ENCODE peak calls at places on chromosomes 2 and 18, in nine cellular contexts. One of them, this sample, is unnamed.

GRCh38 chr2:100213595-100213994 is 71.2 kb upstream of the AFF3 start:
- DNase-seq in upper lobe of left lung: no peak
- DNase-seq in H9: no peak
- DNase-seq in lower lobe of right lung: no peak
- DNase-seq in A549: no peak
- DNase-seq in ascending aorta: no peak
- DNase-seq in A673: no peak
- DNase-seq in PC-3: no peak
- DNase-seq in SK-N-MC: no peak
- DNase-seq in this sample: no peak

GRCh38 chr2:36489296-36489695 is 108.7 kb downstream of the FEZ2 start:
- DNase-seq in upper lobe of left lung: no peak
- DNase-seq in H9: no peak
- DNase-seq in lower lobe of right lung: no peak
- DNase-seq in A549: no peak
- DNase-seq in ascending aorta: no peak
- DNase-seq in A673: peak
- DNase-seq in PC-3: peak
- DNase-seq in SK-N-MC: no peak
- DNase-seq in this sample: no peak

GRCh38 chr2:207282916-207283315 is 117.2 kb upstream of the KLF7 start:
- DNase-seq in upper lobe of left lung: no peak
- DNase-seq in H9: no peak
- DNase-seq in lower lobe of right lung: no peak
- DNase-seq in A549: no peak
- DNase-seq in ascending aorta: no peak
- DNase-seq in A673: no peak
- DNase-seq in PC-3: no peak
- DNase-seq in SK-N-MC: no peak
- DNase-seq in this sample: no peak

GRCh38 chr18:55787674-55788073 is 199.7 kb upstream of the TCF4 start:
- DNase-seq in upper lobe of left lung: no peak
- DNase-seq in H9: no peak
- DNase-seq in lower lobe of right lung: no peak
- DNase-seq in A549: no peak
- DNase-seq in ascending aorta: no peak
- DNase-seq in A673: no peak
- DNase-seq in PC-3: no peak
- DNase-seq in SK-N-MC: no peak
- DNase-seq in this sample: no peak

GRCh38 chr2:119293900-119294299 is 70.3 kb downstream of the STEAP3 start:
- DNase-seq in upper lobe of left lung: no peak
- DNase-seq in H9: no peak
- DNase-seq in lower lobe of right lung: no peak
- DNase-seq in A549: no peak
- DNase-seq in ascending aorta: no peak
- DNase-seq in A673: no peak
- DNase-seq in PC-3: no peak
- DNase-seq in SK-N-MC: no peak
- DNase-seq in this sample: no peak

GRCh38 chr2:61135510-61135909 is 26.5 kb upstream of the C2orf74 start:
- DNase-seq in upper lobe of left lung: no peak
- DNase-seq in H9: no peak
- DNase-seq in lower lobe of right lung: no peak
- DNase-seq in A549: no peak
- DNase-seq in ascending aorta: no peak
- DNase-seq in A673: peak
- DNase-seq in PC-3: peak
- DNase-seq in SK-N-MC: no peak
- DNase-seq in this sample: no peak

GRCh38 chr2:127324635-127325034 is 30.7 kb upstream of the ERCC3 start:
- DNase-seq in upper lobe of left lung: no peak
- DNase-seq in H9: no peak
- DNase-seq in lower lobe of right lung: no peak
- DNase-seq in A549: peak
- DNase-seq in ascending aorta: no peak
- DNase-seq in A673: peak
- DNase-seq in PC-3: peak
- DNase-seq in SK-N-MC: peak
- DNase-seq in this sample: no peak

GRCh38 chr2:135890830-135891229 is 14.6 kb upstream of the MCM6 start:
- DNase-seq in upper lobe of left lung: peak
- DNase-seq in H9: no peak
- DNase-seq in lower lobe of right lung: no peak
- DNase-seq in A549: no peak
- DNase-seq in ascending aorta: no peak
- DNase-seq in A673: no peak
- DNase-seq in PC-3: no peak
- DNase-seq in SK-N-MC: no peak
- DNase-seq in this sample: no peak

GRCh38 chr2:144707927-144708326 is 188.0 kb upstream of the ZEB2 start:
- DNase-seq in upper lobe of left lung: no peak
- DNase-seq in H9: no peak
- DNase-seq in lower lobe of right lung: no peak
- DNase-seq in A549: no peak
- DNase-seq in ascending aorta: no peak
- DNase-seq in A673: no peak
- DNase-seq in PC-3: no peak
- DNase-seq in SK-N-MC: no peak
- DNase-seq in this sample: no peak

GRCh38 chr2:172811027-172811426 is 75.4 kb downstream of the RAPGEF4 start:
- DNase-seq in upper lobe of left lung: no peak
- DNase-seq in H9: no peak
- DNase-seq in lower lobe of right lung: no peak
- DNase-seq in A549: no peak
- DNase-seq in ascending aorta: no peak
- DNase-seq in A673: no peak
- DNase-seq in PC-3: no peak
- DNase-seq in SK-N-MC: no peak
- DNase-seq in this sample: no peak

GRCh38 chr18:58208207-58208944 is 164.3 kb downstream of the NEDD4L start:
- DNase-seq in upper lobe of left lung: no peak
- DNase-seq in H9: no peak
- DNase-seq in lower lobe of right lung: no peak
- DNase-seq in A549: no peak
- DNase-seq in ascending aorta: no peak
- DNase-seq in A673: no peak
- DNase-seq in PC-3: peak
- DNase-seq in SK-N-MC: no peak
- DNase-seq in this sample: no peak
- H3K27ac ChIP-seq in upper lobe of left lung: peak
- H3K27ac ChIP-seq in H9: no peak
- H3K27ac ChIP-seq in lower lobe of right lung: no peak
- H3K27ac ChIP-seq in A549: peak
- H3K27ac ChIP-seq in ascending aorta: no peak
- H3K27ac ChIP-seq in A673: no peak
- H3K27ac ChIP-seq in PC-3: peak
- H3K27ac ChIP-seq in SK-N-MC: no peak
- H3K27ac ChIP-seq in this sample: peak

DNA sequence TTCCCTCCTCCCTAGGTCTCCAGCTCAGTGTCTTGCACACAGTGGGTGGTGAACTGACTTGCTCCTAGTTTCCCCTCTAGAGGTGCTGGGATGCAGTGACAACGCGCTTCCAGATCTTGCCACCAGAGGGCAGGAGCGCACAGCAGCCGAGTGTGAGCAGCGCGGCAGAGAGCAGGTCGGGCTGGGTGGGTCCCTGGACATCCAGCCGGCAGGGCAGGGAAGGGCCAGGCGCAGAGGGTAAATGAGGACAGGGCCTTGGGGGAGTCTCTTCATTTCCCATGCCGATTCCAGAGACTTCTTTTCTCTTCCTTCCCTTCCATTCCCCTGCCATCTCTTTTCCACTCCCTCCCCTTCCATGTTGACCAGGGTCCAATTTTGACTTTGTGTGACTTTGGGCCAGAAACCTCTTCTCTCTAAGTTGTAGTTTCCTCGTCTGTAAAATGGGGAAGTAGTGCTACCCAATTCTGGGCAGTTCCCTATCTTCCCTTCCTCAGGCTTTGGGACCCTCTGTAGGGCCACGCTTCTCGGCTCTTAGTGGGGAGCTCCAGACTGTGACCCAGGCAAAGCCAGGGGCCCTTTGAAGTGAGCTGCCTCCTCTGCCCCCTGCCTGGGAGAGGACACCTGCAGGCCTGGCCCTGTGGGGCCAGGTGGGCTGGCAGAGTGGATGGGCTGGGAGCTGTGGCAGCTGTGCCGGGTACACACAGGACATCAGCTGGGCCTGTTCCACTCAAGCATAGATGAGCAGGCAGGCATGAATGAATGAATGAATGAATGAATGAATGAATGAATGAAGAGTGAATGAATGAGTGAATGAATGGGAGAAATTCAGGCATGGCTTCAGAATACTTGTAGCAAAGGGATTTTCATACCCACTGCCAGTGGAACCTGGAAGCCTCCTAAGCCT is 43.3 kb upstream of the TAF1B start:
- DNase-seq in upper lobe of left lung: peak
- DNase-seq in H9: peak
- DNase-seq in lower lobe of right lung: peak
- DNase-seq in A549: peak
- DNase-seq in ascending aorta: peak
- DNase-seq in A673: peak
- DNase-seq in PC-3: peak
- DNase-seq in SK-N-MC: peak
- DNase-seq in this sample: no peak
- H3K27ac ChIP-seq in upper lobe of left lung: peak
- H3K27ac ChIP-seq in H9: no peak
- H3K27ac ChIP-seq in lower lobe of right lung: peak
- H3K27ac ChIP-seq in A549: peak
- H3K27ac ChIP-seq in ascending aorta: no peak
- H3K27ac ChIP-seq in A673: no peak
- H3K27ac ChIP-seq in PC-3: peak
- H3K27ac ChIP-seq in SK-N-MC: no peak
- H3K27ac ChIP-seq in this sample: peak

GRCh38 chr2:98507940-98508689 is 63.5 kb downstream of the INPP4A start:
- DNase-seq in upper lobe of left lung: peak
- DNase-seq in H9: no peak
- DNase-seq in lower lobe of right lung: peak
- DNase-seq in A549: no peak
- DNase-seq in ascending aorta: no peak
- DNase-seq in A673: no peak
- DNase-seq in PC-3: no peak
- DNase-seq in SK-N-MC: no peak
- DNase-seq in this sample: no peak

GRCh38 chr2:98511981-98512380 is 67.3 kb downstream of the INPP4A start:
- DNase-seq in upper lobe of left lung: no peak
- DNase-seq in H9: no peak
- DNase-seq in lower lobe of right lung: no peak
- DNase-seq in A549: no peak
- DNase-seq in ascending aorta: no peak
- DNase-seq in A673: no peak
- DNase-seq in PC-3: no peak
- DNase-seq in SK-N-MC: no peak
- DNase-seq in this sample: no peak

GRCh38 chr2:98510322-98510662 is 65.6 kb downstream of the INPP4A start:
- DNase-seq in upper lobe of left lung: no peak
- DNase-seq in H9: no peak
- DNase-seq in lower lobe of right lung: no peak
- DNase-seq in A549: no peak
- DNase-seq in ascending aorta: no peak
- DNase-seq in A673: no peak
- DNase-seq in PC-3: no peak
- DNase-seq in SK-N-MC: no peak
- DNase-seq in this sample: no peak

GRCh38 chr2:98508690-98509054 is 64.0 kb downstream of the INPP4A start:
- DNase-seq in upper lobe of left lung: peak
- DNase-seq in H9: no peak
- DNase-seq in lower lobe of right lung: peak
- DNase-seq in A549: no peak
- DNase-seq in ascending aorta: peak
- DNase-seq in A673: no peak
- DNase-seq in PC-3: no peak
- DNase-seq in SK-N-MC: no peak
- DNase-seq in this sample: no peak

DNA sequence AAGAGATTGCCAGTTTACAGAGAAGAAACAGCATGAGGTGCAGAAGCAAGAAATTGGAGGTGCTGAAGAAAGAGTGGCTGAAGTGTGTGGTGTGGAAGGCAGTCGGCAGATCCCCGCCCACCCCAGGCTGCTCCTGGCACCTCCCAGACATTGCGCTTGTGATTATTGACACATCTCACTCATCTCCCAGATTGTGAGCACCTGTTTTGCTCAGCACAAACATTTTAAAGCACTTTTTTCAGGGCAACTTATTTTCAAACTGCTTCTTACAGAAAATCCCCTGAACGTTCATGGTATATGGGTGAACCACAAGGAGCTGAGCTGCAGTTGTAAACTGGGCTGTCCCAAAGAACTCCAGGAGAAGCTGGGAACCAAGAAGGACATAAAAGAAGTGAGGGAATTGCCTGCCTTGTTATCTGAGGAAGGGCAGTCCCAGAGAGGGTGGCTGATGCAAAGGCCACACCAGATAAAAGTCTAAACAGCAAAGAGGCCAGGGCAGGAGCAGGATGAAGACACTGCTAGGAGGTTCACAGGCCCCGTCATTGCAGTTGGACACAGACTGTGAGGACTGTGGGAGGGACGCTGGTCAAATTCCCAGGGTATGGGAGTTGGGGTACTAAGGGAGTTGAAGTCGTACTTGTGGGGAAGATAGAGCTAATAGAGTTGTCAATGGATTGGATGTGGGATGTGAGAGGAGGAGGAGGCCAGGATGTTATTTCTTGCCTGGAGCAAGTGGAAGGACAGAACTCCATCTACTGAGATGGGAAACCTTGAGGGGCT is 65.1 kb downstream of the INPP4A start:
- DNase-seq in upper lobe of left lung: no peak
- DNase-seq in H9: no peak
- DNase-seq in lower lobe of right lung: no peak
- DNase-seq in A549: no peak
- DNase-seq in ascending aorta: no peak
- DNase-seq in A673: no peak
- DNase-seq in PC-3: no peak
- DNase-seq in SK-N-MC: no peak
- DNase-seq in this sample: no peak
- H3K27ac ChIP-seq in upper lobe of left lung: no peak
- H3K27ac ChIP-seq in H9: no peak
- H3K27ac ChIP-seq in lower lobe of right lung: no peak
- H3K27ac ChIP-seq in A549: no peak
- H3K27ac ChIP-seq in ascending aorta: no peak
- H3K27ac ChIP-seq in A673: no peak
- H3K27ac ChIP-seq in PC-3: no peak
- H3K27ac ChIP-seq in SK-N-MC: no peak
- H3K27ac ChIP-seq in this sample: no peak

DNA sequence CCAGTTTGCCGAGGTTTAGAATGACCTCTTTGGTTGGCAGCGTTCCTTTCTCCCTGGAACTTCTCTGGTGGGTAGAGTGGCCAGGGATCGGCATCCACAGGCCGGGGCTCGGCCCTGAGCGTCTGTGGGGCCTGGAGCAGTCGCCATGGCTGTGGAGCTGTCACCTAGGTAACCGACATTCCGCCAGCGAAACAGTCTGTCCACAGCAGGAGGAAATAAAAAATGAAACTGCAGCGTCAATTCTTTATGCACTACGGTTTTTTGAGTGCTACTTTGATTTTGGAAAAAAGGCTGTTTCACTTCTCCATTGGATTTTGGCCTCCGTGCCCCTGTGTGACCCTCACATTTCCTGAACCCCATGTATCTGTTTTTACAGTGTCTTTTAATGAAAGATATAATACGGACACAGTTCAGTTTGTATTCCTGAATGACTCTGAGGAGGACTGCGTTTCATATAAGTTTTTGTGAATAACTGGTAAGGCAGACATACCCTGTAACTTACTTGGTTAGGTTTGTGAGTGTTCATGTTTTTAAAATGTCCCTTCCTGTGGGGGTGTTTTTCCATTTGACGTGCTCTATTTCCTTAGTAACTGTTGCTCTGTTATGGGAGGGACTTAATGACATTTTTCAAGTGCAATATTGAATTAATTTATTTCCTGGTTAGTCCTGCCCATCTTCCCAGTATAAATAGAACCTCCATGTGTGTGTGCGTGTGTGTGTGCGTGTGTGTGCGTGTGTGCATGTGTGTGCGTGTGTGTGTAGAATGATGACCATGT is 163.5 kb downstream of the LDLRAD4 start:
- DNase-seq in upper lobe of left lung: peak
- DNase-seq in H9: no peak
- DNase-seq in lower lobe of right lung: peak
- DNase-seq in A549: no peak
- DNase-seq in ascending aorta: peak
- DNase-seq in A673: no peak
- DNase-seq in PC-3: no peak
- DNase-seq in SK-N-MC: peak
- DNase-seq in this sample: no peak
- H3K27ac ChIP-seq in upper lobe of left lung: peak
- H3K27ac ChIP-seq in H9: no peak
- H3K27ac ChIP-seq in lower lobe of right lung: peak
- H3K27ac ChIP-seq in A549: no peak
- H3K27ac ChIP-seq in ascending aorta: peak
- H3K27ac ChIP-seq in A673: no peak
- H3K27ac ChIP-seq in PC-3: no peak
- H3K27ac ChIP-seq in SK-N-MC: no peak
- H3K27ac ChIP-seq in this sample: no peak

This sample was measured in epithelial cell of prostate.